ENCODE peak calls at places on chromosomes 3 and 15, in nine cellular contexts. J is activated naive CD8-positive, alpha-beta T cell treated with anti-CD3 and anti-CD28 coated beads for 36 hours; D is fibroblast of the conjunctiva; Z is NCI-H748 treated with DMSO at 0.1 percent for 48 hours; I is mammary epithelial cell; P is T follicular helper cell; E is neural progenitor cell; Y is COR-L47; Q is psoas muscle. S is an unnamed sample.

GRCh38 chr3:184719709-184720108 is 7.8 kb upstream of the MAGEF1 start:
- DNase-seq in I (no peak), E (no peak), Q (no peak), P (no peak), D (no peak), J (no peak), Z (no peak), Y (no peak), S (no peak)

GRCh38 chr3:3177861-3178497 is 1.5 kb downstream of the CRBN start:
- DNase-seq in I (no peak), Y (no peak), Z (no peak), Q (no peak), D (no peak), J (no peak), E (no peak), P (peak), S (peak)

GRCh38 chr3:46655271-46655670 is 38.2 kb downstream of the ALS2CL start:
- DNase-seq in E (no peak), J (no peak), Z (no peak), D (no peak), Y (no peak), P (no peak), Q (no peak), I (no peak), S (no peak)

GRCh38 chr3:40309925-40310635 is 573 bp downstream of the EIF1B start:
- DNase-seq in D (peak), I (peak), P (peak), Z (no peak), E (peak), Q (peak), Y (no peak), J (peak), S (peak)

GRCh38 chr3:65883614-65884013 is 155.1 kb downstream of the MAGI1 start:
- DNase-seq in Q (no peak), J (no peak), I (no peak), Y (peak), E (no peak), D (no peak), P (no peak), Z (peak), S (peak)

GRCh38 chr15:40307421-40308165 is at the start of gene PLCB2:
- DNase-seq in Z (no peak), P (peak), J (peak), I (no peak), Q (peak), E (no peak), D (no peak), Y (peak), S (no peak)

GRCh38 chr15:90902996-90903732 is at the start of gene MAN2A2:
- DNase-seq in Y (peak), Z (peak), D (no peak), I (peak), P (peak), J (peak), E (peak), Q (peak), S (peak)

GRCh38 chr3:184592411-184593200 is 31.0 kb downstream of the EPHB3 start:
- DNase-seq in Q (peak), Z (no peak), E (peak), Y (no peak), P (no peak), D (peak), I (no peak), J (no peak), S (no peak)

GRCh38 chr3:176041812-176042211 is 1155.5 kb downstream of the TBL1XR1 start:
- DNase-seq in Q (no peak), Z (no peak), Y (no peak), D (no peak), P (no peak), J (no peak), E (no peak), I (no peak), S (no peak)

GRCh38 chr15:35671981-35672380 is 126.0 kb upstream of the DPH6 start:
- DNase-seq in E (no peak), Y (no peak), P (no peak), Q (no peak), D (no peak), Z (no peak), J (no peak), I (no peak), S (no peak)

GRCh38 chr15:88243895-88244787 is 12.4 kb downstream of the NTRK3 start:
- DNase-seq in P (no peak), Q (no peak), I (peak), Z (peak), Y (no peak), J (peak), D (no peak), E (peak), S (peak)

GRCh38 chr3:152243301-152243711 is 25.4 kb upstream of the MBNL1 start:
- DNase-seq in P (no peak), Z (no peak), J (no peak), Q (no peak), Y (no peak), I (no peak), E (no peak), D (no peak), S (no peak)

GRCh38 chr3:5251196-5251583 is 63.7 kb downstream of the EDEM1 start:
- DNase-seq in J (no peak), E (no peak), I (no peak), P (no peak), D (no peak), Z (no peak), Q (no peak), Y (no peak), S (no peak)

GRCh38 chr3:157500232-157500631 is 3.0 kb downstream of the VEPH1 start:
- DNase-seq in P (no peak), Q (no peak), Z (no peak), Y (no peak), J (no peak), E (no peak), D (no peak), I (no peak), S (no peak)

GRCh38 chr3:27472166-27472565 is 12.0 kb downstream of the SLC4A7 start:
- DNase-seq in I (no peak), E (no peak), Z (no peak), D (no peak), Q (no peak), J (no peak), P (no peak), Y (no peak), S (no peak)

GRCh38 chr3:84724877-84725276 is 233.9 kb upstream of the CADM2 start:
- DNase-seq in P (no peak), Q (no peak), Z (no peak), J (no peak), I (peak), Y (no peak), D (peak), E (no peak), S (peak)

GRCh38 chr3:122079524-122079923 is 24.4 kb downstream of the CD86 start:
- DNase-seq in D (no peak), I (no peak), Y (no peak), Z (no peak), Q (no peak), J (no peak), E (no peak), P (no peak), S (no peak)

GRCh38 chr3:107524214-107525100 is 1.7 kb downstream of the BBX start:
- DNase-seq in D (no peak), I (peak), Q (peak), Y (peak), Z (peak), J (peak), P (peak), E (peak), S (peak)

GRCh38 chr3:126484148-126484547 is 8.5 kb upstream of the ZXDC start:
- DNase-seq in I (no peak), E (no peak), Y (no peak), Z (no peak), J (no peak), D (no peak), P (no peak), Q (peak), S (no peak)

GRCh38 chr3:126340943-126341754 is 16.1 kb downstream of the KLF15 start:
- DNase-seq in Y (no peak), P (no peak), Z (no peak), D (no peak), E (no peak), Q (peak), I (no peak), J (no peak), S (no peak)

GRCh38 chr3:157081681-157082210 is 78.2 kb downstream of the CCNL1 start:
- DNase-seq in D (peak), E (peak), Z (no peak), Q (peak), P (peak), Y (no peak), J (peak), I (peak), S (peak)

GRCh38 chr15:83289160-83289559 is 4.7 kb upstream of the BNC1 start:
- DNase-seq in Z (no peak), Q (no peak), E (no peak), I (peak), J (no peak), D (no peak), Y (no peak), P (no peak), S (peak)

GRCh38 chr3:184895350-184895749 is 83.4 kb downstream of the VPS8 start:
- DNase-seq in I (no peak), J (no peak), Q (no peak), Z (no peak), D (no peak), P (no peak), Y (no peak), E (no peak), S (no peak)

GRCh38 chr3:8458711-8459110 is 42.9 kb upstream of the LMCD1 start:
- DNase-seq in Y (no peak), Q (no peak), D (peak), I (no peak), J (no peak), Z (no peak), P (no peak), E (no peak), S (no peak)

GRCh38 chr3:9111349-9112265 is 137.8 kb downstream of the SRGAP3 start:
- DNase-seq in Q (peak), P (no peak), J (no peak), Z (no peak), I (no peak), E (no peak), D (peak), Y (no peak), S (no peak)